ENCODE peak calls at places on chromosomes 1 and 21, in ten cellular contexts. K is CD8-positive, alpha-beta memory T cell; L is right atrium auricular region; A is body of pancreas; U is HAP-1; D is cardiac muscle cell; E is MM.1S; F is suprapubic skin; Z is gastrocnemius medialis; J is OCI-LY7. H is an unnamed sample.
A peak's percentile ranks its signal among the peaks of the same experiment; 100 is the strongest.

GRCh38 chr1:223344491-223344890 is 19.5 kb downstream of the SUSD4 start:
- DNase-seq in K (no peak), L (no peak), A (peak; percentile 42), U (no peak), D (no peak), E (no peak), F (no peak), Z (no peak), J (no peak), H (no peak)

GRCh38 chr1:64469614-64469976 is 334 bp upstream of the CACHD1 start:
- DNase-seq in K (no peak), L (no peak), A (peak; percentile 15), U (no peak), D (no peak), E (no peak), F (peak; percentile 72), Z (no peak), J (no peak), H (no peak)

GRCh38 chr1:145992502-145992936 is 3.9 kb downstream of the TXNIP start:
- DNase-seq in K (no peak), L (no peak), A (no peak), U (no peak), D (no peak), E (peak; percentile 49), F (peak; percentile 49), Z (peak; percentile 33), J (no peak), H (no peak)

GRCh38 chr1:97778718-97779117 is 142.1 kb downstream of the DPYD start:
- DNase-seq in K (no peak), L (no peak), A (no peak), U (no peak), D (no peak), E (no peak), F (no peak), Z (no peak), J (no peak), H (no peak)

GRCh38 chr1:48200166-48200900 is 22.2 kb upstream of the SLC5A9 start:
- DNase-seq in K (no peak), L (no peak), A (no peak), U (no peak), D (no peak), E (no peak), F (no peak), Z (no peak), J (no peak), H (no peak)

GRCh38 chr1:63607322-63607721 is 14.1 kb downstream of the PGM1 start:
- DNase-seq in K (no peak), L (no peak), A (no peak), U (no peak), D (no peak), E (no peak), F (no peak), Z (no peak), J (no peak), H (no peak)

GRCh38 chr1:60894121-60894520 is 188.2 kb upstream of the NFIA start:
- DNase-seq in K (no peak), L (no peak), A (peak; percentile 26), U (no peak), D (no peak), E (no peak), F (no peak), Z (no peak), J (no peak), H (no peak)

GRCh38 chr1:216314369-216315095 is 108.7 kb downstream of the USH2A start:
- DNase-seq in K (no peak), L (no peak), A (peak; percentile 20), U (no peak), D (no peak), E (no peak), F (no peak), Z (no peak), J (no peak), H (no peak)

GRCh38 chr1:229624521-229624905 is 1.4 kb downstream of the TAF5L start:
- DNase-seq in K (no peak), L (no peak), A (no peak), U (no peak), D (no peak), E (no peak), F (no peak), Z (no peak), J (no peak), H (no peak)

GRCh38 chr1:152185544-152186391 is 26.7 kb upstream of the RPTN start:
- DNase-seq in K (peak; percentile 14), L (no peak), A (peak; percentile 58), U (peak; percentile 43), D (no peak), E (peak; percentile 74), F (no peak), Z (no peak), J (peak; percentile 58), H (peak; percentile 49)

GRCh38 chr21:16534408-16535099 is 804.8 kb downstream of the USP25 start:
- DNase-seq in K (no peak), L (peak; percentile 90), A (peak; percentile 70), U (peak; percentile 77), D (peak; percentile 19), E (no peak), F (peak; percentile 90), Z (peak; percentile 75), J (no peak), H (no peak)

GRCh38 chr1:54267815-54268551 is 68.0 kb downstream of the MRPL37 start:
- DNase-seq in K (no peak), L (no peak), A (no peak), U (no peak), D (no peak), E (no peak), F (no peak), Z (no peak), J (no peak), H (no peak)

GRCh38 chr1:54265661-54266060 is 65.7 kb downstream of the MRPL37 start:
- DNase-seq in K (no peak), L (no peak), A (no peak), U (no peak), D (no peak), E (no peak), F (no peak), Z (no peak), J (no peak), H (no peak)

GRCh38 chr1:54265126-54265525 is 65.2 kb downstream of the MRPL37 start:
- DNase-seq in K (no peak), L (no peak), A (no peak), U (no peak), D (no peak), E (no peak), F (no peak), Z (no peak), J (no peak), H (no peak)

GRCh38 chr1:54263601-54264226 is 63.7 kb downstream of the MRPL37 start:
- DNase-seq in K (no peak), L (no peak), A (no peak), U (no peak), D (no peak), E (peak; percentile 26), F (no peak), Z (no peak), J (no peak), H (no peak)

GRCh38 chr1:54266195-54266594 is 66.2 kb downstream of the MRPL37 start:
- DNase-seq in K (no peak), L (no peak), A (no peak), U (no peak), D (no peak), E (no peak), F (no peak), Z (no peak), J (no peak), H (no peak)
- H3K36me3 ChIP-seq in K (no peaks in the 10 kb centered on the region), L (no peaks in the 10 kb centered on the region), A (no peaks in the 10 kb centered on the region), U (no peaks in the 10 kb centered on the region), D (no peaks in the 10 kb centered on the region), E (no peaks in the 10 kb centered on the region), F (no peaks in the 10 kb centered on the region), Z (no peaks in the 10 kb centered on the region), J (no peaks in the 10 kb centered on the region), H (peaks cover 71% of the 10 kb centered on the region)

GRCh38 chr1:174324493-174324892 is 123.3 kb upstream of the GPR52 start:
- DNase-seq in K (no peak), L (no peak), A (no peak), U (no peak), D (no peak), E (no peak), F (no peak), Z (no peak), J (no peak), H (no peak)
- H3K36me3 ChIP-seq in K (no peaks in the 10 kb centered on the region), L (peaks cover 14% of the 10 kb centered on the region), A (no peaks in the 10 kb centered on the region), U (no peaks in the 10 kb centered on the region), D (no peaks in the 10 kb centered on the region), E (no peaks in the 10 kb centered on the region), F (peaks cover 10% of the 10 kb centered on the region), Z (peaks cover 5% of the 10 kb centered on the region), J (peaks cover 79% of the 10 kb centered on the region), H (peaks cover 19% of the 10 kb centered on the region)

GRCh38 chr1:43448955-43449707 is 4.6 kb downstream of the HYI start:
- DNase-seq in K (no peak), L (no peak), A (no peak), U (no peak), D (no peak), E (no peak), F (no peak), Z (no peak), J (no peak), H (no peak)

GRCh38 chr1:43447891-43448708 is 5.6 kb downstream of the HYI start:
- DNase-seq in K (no peak), L (no peak), A (peak; percentile 55), U (no peak), D (no peak), E (no peak), F (peak; percentile 59), Z (no peak), J (no peak), H (no peak)

GRCh38 chr1:43450251-43451070 is 3.3 kb downstream of the HYI start:
- DNase-seq in K (no peak), L (no peak), A (no peak), U (no peak), D (no peak), E (no peak), F (no peak), Z (no peak), J (no peak), H (no peak)

GRCh38 chr1:43451157-43451591 is 2.6 kb downstream of the HYI start:
- DNase-seq in K (no peak), L (no peak), A (no peak), U (no peak), D (no peak), E (no peak), F (no peak), Z (no peak), J (no peak), H (no peak)

GRCh38 chr1:43449708-43450069 is 4.0 kb downstream of the HYI start:
- DNase-seq in K (no peak), L (no peak), A (no peak), U (no peak), D (no peak), E (no peak), F (no peak), Z (no peak), J (no peak), H (no peak)
- H3K36me3 ChIP-seq in K (peaks cover 44% of the 10 kb centered on the region), L (peaks cover 69% of the 10 kb centered on the region), A (peaks cover 28% of the 10 kb centered on the region), U (peaks cover 44% of the 10 kb centered on the region), D (peaks cover 28% of the 10 kb centered on the region), E (no peaks in the 10 kb centered on the region), F (peaks cover 76% of the 10 kb centered on the region), Z (peaks cover 68% of the 10 kb centered on the region), J (peaks cover 43% of the 10 kb centered on the region), H (peaks cover 77% of the 10 kb centered on the region)

DNA sequence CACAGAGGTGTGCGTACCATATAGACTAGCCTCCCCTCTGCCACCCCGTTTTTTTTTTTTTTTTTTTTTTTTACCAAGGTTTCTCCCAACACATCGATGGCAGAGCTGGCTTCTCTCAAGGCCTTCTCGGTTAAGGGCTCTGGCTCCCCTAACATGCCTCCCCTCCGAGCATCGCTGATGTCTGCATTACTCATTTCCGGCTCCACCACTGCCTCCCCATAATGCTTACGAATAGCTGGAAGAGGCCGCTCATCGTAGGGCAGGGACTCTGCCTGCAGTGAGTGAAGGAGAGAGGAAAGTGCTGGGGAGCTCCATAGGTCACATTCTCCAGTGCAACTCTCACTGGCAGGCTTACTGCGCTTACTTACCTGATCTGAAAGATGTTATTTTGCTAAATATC is 20.6 kb downstream of the CEP104 start:
- DNase-seq in K (no peak), L (no peak), A (no peak), U (no peak), D (no peak), E (no peak), F (no peak), Z (no peak), J (no peak), H (no peak)
- H3K36me3 ChIP-seq in K (peaks cover 32% of the 10 kb centered on the region), L (peaks cover 48% of the 10 kb centered on the region), A (peaks cover 36% of the 10 kb centered on the region), U (peaks cover 7% of the 10 kb centered on the region), D (peaks cover 44% of the 10 kb centered on the region), E (no peaks in the 10 kb centered on the region), F (peaks cover 84% of the 10 kb centered on the region), Z (peaks cover 81% of the 10 kb centered on the region), J (peaks cover 93% of the 10 kb centered on the region), H (peaks cover 72% of the 10 kb centered on the region)

H was measured in DND-41.